ENCODE peak calls at places on chromosomes 3 and 15, in six cellular contexts. Y is osteoblast; L is activated CD4-positive, alpha-beta T cell treated with anti-CD3 and anti-CD28 coated beads, Interleukin-2, amount 10 ng/mL, durations not matched to agents 7 days and 5 days; H is activated effector memory CD4-positive, alpha-beta T cell treated with anti-CD3 and anti-CD28 coated beads, Interleukin-2, amount 50 U/mL, for 16 hours; J is NCI-H1105 treated with DMSO at 0.1 percent for 48 hours; A is skeletal muscle cell. K is an unnamed sample.

GRCh38 chr3:140896997-140897396 is 44.6 kb upstream of the SLC25A36 start:
- DNase-seq in Y (no peak), L (no peak), H (no peak), J (no peak), A (no peak), K (no peak)

GRCh38 chr3:58383476-58383875 is 50.2 kb downstream of the PDHB start:
- DNase-seq in Y (no peak), L (no peak), H (no peak), J (no peak), A (no peak), K (no peak)

GRCh38 chr3:120477826-120478225 is 27.0 kb upstream of the FSTL1 start:
- DNase-seq in Y (no peak), L (no peak), H (no peak), J (no peak), A (no peak), K (no peak)

GRCh38 chr3:172153335-172153861 is 114.0 kb downstream of the FNDC3B start:
- DNase-seq in Y (no peak), L (peak), H (peak), J (no peak), A (peak), K (no peak)

GRCh38 chr15:42104095-42104891 is 9.9 kb upstream of the PLA2G4D start:
- DNase-seq in Y (no peak), L (no peak), H (no peak), J (no peak), A (peak), K (no peak)

GRCh38 chr3:169644750-169645149 is 18.8 kb downstream of the MECOM start:
- DNase-seq in Y (no peak), L (no peak), H (no peak), J (no peak), A (no peak), K (no peak)

GRCh38 chr15:90703455-90703854 is 13.7 kb upstream of the BLM start:
- DNase-seq in Y (no peak), L (no peak), H (no peak), J (no peak), A (no peak), K (no peak)

GRCh38 chr15:58952751-58953150 is 19.3 kb upstream of the SLTM start:
- DNase-seq in Y (no peak), L (no peak), H (no peak), J (peak), A (no peak), K (no peak)

GRCh38 chr3:122533480-122533879 is 18.7 kb upstream of the KPNA1 start:
- DNase-seq in Y (no peak), L (no peak), H (no peak), J (no peak), A (no peak), K (no peak)

GRCh38 chr3:42129014-42129953 is 38.1 kb downstream of the TRAK1 start:
- DNase-seq in Y (no peak), L (no peak), H (peak), J (no peak), A (no peak), K (no peak)

GRCh38 chr3:23762214-23763039 is 43.3 kb upstream of the UBE2E1 start:
- DNase-seq in Y (no peak), L (no peak), H (no peak), J (no peak), A (no peak), K (no peak)

GRCh38 chr15:62931650-62932049 is 110.9 kb upstream of the TPM1 start:
- DNase-seq in Y (no peak), L (no peak), H (no peak), J (no peak), A (no peak), K (no peak)

GRCh38 chr3:100400424-100400781 is 486 bp downstream of the TOMM70 start:
- DNase-seq in Y (peak), L (peak), H (peak), J (no peak), A (no peak), K (peak)

GRCh38 chr3:153599685-153600084 is 437.7 kb downstream of the RAP2B start:
- DNase-seq in Y (peak), L (no peak), H (no peak), J (no peak), A (peak), K (no peak)

GRCh38 chr3:55061619-55062018 is 133.8 kb upstream of the LRTM1 start:
- DNase-seq in Y (no peak), L (no peak), H (no peak), J (no peak), A (no peak), K (no peak)

GRCh38 chr3:9384141-9384828 is 13.1 kb upstream of the SETD5 start:
- DNase-seq in Y (no peak), L (no peak), H (no peak), J (no peak), A (no peak), K (no peak)

GRCh38 chr15:89328398-89329254 is 6.0 kb downstream of the POLG start:
- DNase-seq in Y (peak), L (no peak), H (no peak), J (no peak), A (no peak), K (no peak)

K was measured in NCI-H748 treated with DMSO at 0.1 percent for 48 hours.